ENCODE peak calls at places on chromosomes 13 and 19, in seven cellular contexts. One of them, this sample, is unnamed.

GRCh38 chr19:41862445-41862986 is 2.5 kb downstream of the RPS19 start:
- DNase-seq in IMR-90: no peak
- DNase-seq in H1: no peak
- DNase-seq in H9: no peak
- DNase-seq in neuronal stem cell: no peak
- DNase-seq in mesenchymal stem cell: no peak
- DNase-seq in trophoblast cell: no peak
- DNase-seq in this sample: no peak

GRCh38 chr13:29922896-29923295 is 72.5 kb upstream of the UBL3 start:
- DNase-seq in mesenchymal stem cell: peak; percentile 41
- DNase-seq in H9: no peak
- DNase-seq in neuronal stem cell: no peak
- DNase-seq in IMR-90: peak; percentile 71
- DNase-seq in trophoblast cell: no peak
- DNase-seq in H1: no peak
- DNase-seq in this sample: no peak

GRCh38 chr19:11581740-11582139 is 4.3 kb upstream of the ACP5 start:
- DNase-seq in neuronal stem cell: no peak
- DNase-seq in H9: no peak
- DNase-seq in IMR-90: peak; percentile 52
- DNase-seq in H1: no peak
- DNase-seq in mesenchymal stem cell: peak; percentile 58
- DNase-seq in trophoblast cell: no peak
- DNase-seq in this sample: no peak

GRCh38 chr19:31963741-31964140 is 381.7 kb upstream of the ZNF507 start:
- DNase-seq in H1: no peak
- DNase-seq in H9: no peak
- DNase-seq in IMR-90: no peak
- DNase-seq in neuronal stem cell: no peak
- DNase-seq in mesenchymal stem cell: no peak
- DNase-seq in trophoblast cell: no peak
- DNase-seq in this sample: no peak

GRCh38 chr13:109790951-109791605 is 4.7 kb upstream of the IRS2 start:
- DNase-seq in neuronal stem cell: no peak
- DNase-seq in H1: no peak
- DNase-seq in H9: peak; percentile 40
- DNase-seq in mesenchymal stem cell: peak; percentile 57
- DNase-seq in IMR-90: peak; percentile 41
- DNase-seq in trophoblast cell: peak; percentile 35
- DNase-seq in this sample: peak; percentile 77

GRCh38 chr13:90622547-90622946 is 724.9 kb upstream of the MIR17HG start:
- DNase-seq in H1: no peak
- DNase-seq in trophoblast cell: no peak
- DNase-seq in H9: no peak
- DNase-seq in mesenchymal stem cell: no peak
- DNase-seq in neuronal stem cell: no peak
- DNase-seq in IMR-90: no peak
- DNase-seq in this sample: no peak

GRCh38 chr19:46791944-46792343 is 3.5 kb upstream of the SLC1A5 start:
- DNase-seq in IMR-90: no peak
- DNase-seq in trophoblast cell: peak; percentile 100
- DNase-seq in H9: no peak
- DNase-seq in H1: no peak
- DNase-seq in mesenchymal stem cell: peak; percentile 90
- DNase-seq in neuronal stem cell: no peak
- DNase-seq in this sample: peak; percentile 51

GRCh38 chr13:29676941-29677452 is 81.5 kb upstream of the SLC7A1 start:
- DNase-seq in neuronal stem cell: no peak
- DNase-seq in IMR-90: peak; percentile 2
- DNase-seq in H9: no peak
- DNase-seq in mesenchymal stem cell: no peak
- DNase-seq in trophoblast cell: no peak
- DNase-seq in H1: no peak
- DNase-seq in this sample: no peak

GRCh38 chr19:37583340-37583739 is 11.3 kb downstream of the ZNF571 start:
- DNase-seq in IMR-90: no peak
- DNase-seq in mesenchymal stem cell: no peak
- DNase-seq in H9: no peak
- DNase-seq in trophoblast cell: no peak
- DNase-seq in neuronal stem cell: no peak
- DNase-seq in H1: no peak
- DNase-seq in this sample: peak; percentile 22

GRCh38 chr19:29535432-29535831 is 9.6 kb downstream of the VSTM2B start:
- DNase-seq in neuronal stem cell: no peak
- DNase-seq in H1: peak; percentile 40
- DNase-seq in IMR-90: no peak
- DNase-seq in trophoblast cell: no peak
- DNase-seq in H9: peak; percentile 23
- DNase-seq in mesenchymal stem cell: no peak
- DNase-seq in this sample: no peak

GRCh38 chr19:7386308-7386707 is 37.6 kb downstream of the ARHGEF18 start:
- DNase-seq in H9: peak; percentile 40
- DNase-seq in IMR-90: no peak
- DNase-seq in trophoblast cell: peak; percentile 93
- DNase-seq in neuronal stem cell: no peak
- DNase-seq in mesenchymal stem cell: no peak
- DNase-seq in H1: no peak
- DNase-seq in this sample: peak; percentile 59

GRCh38 chr19:51478381-51479285 is at the start of gene CEACAM18:
- DNase-seq in neuronal stem cell: no peak
- DNase-seq in H9: no peak
- DNase-seq in mesenchymal stem cell: no peak
- DNase-seq in trophoblast cell: no peak
- DNase-seq in H1: no peak
- DNase-seq in IMR-90: no peak
- DNase-seq in this sample: no peak

GRCh38 chr19:42280761-42281174 is 11.7 kb downstream of the CIC start:
- DNase-seq in trophoblast cell: no peak
- DNase-seq in neuronal stem cell: no peak
- DNase-seq in H1: no peak
- DNase-seq in IMR-90: peak; percentile 17
- DNase-seq in mesenchymal stem cell: peak; percentile 81
- DNase-seq in H9: no peak
- DNase-seq in this sample: peak; percentile 45

GRCh38 chr19:3708207-3708931 is at the start of gene TJP3:
- DNase-seq in trophoblast cell: no peak
- DNase-seq in mesenchymal stem cell: no peak
- DNase-seq in neuronal stem cell: no peak
- DNase-seq in IMR-90: peak; percentile 39
- DNase-seq in H1: peak; percentile 61
- DNase-seq in H9: no peak
- DNase-seq in this sample: no peak

GRCh38 chr13:85819513-85819912 is 20.3 kb upstream of the SLITRK6 start:
- DNase-seq in neuronal stem cell: no peak
- DNase-seq in IMR-90: no peak
- DNase-seq in trophoblast cell: no peak
- DNase-seq in mesenchymal stem cell: no peak
- DNase-seq in H9: no peak
- DNase-seq in H1: no peak
- DNase-seq in this sample: no peak

GRCh38 chr13:44664308-44664707 is 88.2 kb upstream of the TSC22D1 start:
- DNase-seq in IMR-90: no peak
- DNase-seq in H1: no peak
- DNase-seq in mesenchymal stem cell: no peak
- DNase-seq in H9: no peak
- DNase-seq in neuronal stem cell: no peak
- DNase-seq in trophoblast cell: no peak
- DNase-seq in this sample: no peak

DNA sequence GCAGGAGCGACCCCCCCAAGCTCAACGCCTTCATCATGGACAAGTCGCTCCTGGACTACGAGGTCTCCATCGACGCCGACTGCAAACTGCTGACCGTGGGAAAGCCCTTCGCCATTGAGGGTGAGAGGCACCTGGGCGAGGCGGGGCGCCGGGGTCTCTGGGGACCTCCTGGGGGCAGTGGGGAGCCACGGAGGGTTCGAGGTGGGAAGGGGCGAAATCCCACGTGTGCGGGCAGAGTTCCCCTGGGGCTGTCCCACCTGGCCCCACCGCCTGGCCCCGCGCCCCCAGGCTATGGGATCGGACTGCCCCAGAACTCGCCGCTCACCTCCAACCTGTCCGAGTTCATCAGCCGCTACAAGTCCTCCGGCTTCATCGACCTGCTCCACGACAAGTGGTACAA is 7.6 kb downstream of the GRIN3B start:
- DNase-seq in H1: no peak
- DNase-seq in neuronal stem cell: no peak
- DNase-seq in IMR-90: no peak
- DNase-seq in H9: no peak
- DNase-seq in mesenchymal stem cell: no peak
- DNase-seq in trophoblast cell: no peak
- DNase-seq in this sample: no peak
- H2BK5ac ChIP-seq in H1: no peak overlapping the region
- H2BK5ac ChIP-seq in neuronal stem cell: no peak overlapping the region
- H2BK5ac ChIP-seq in IMR-90: no peak overlapping the region
- H2BK5ac ChIP-seq in H9: no peak overlapping the region
- H2BK5ac ChIP-seq in mesenchymal stem cell: no peak overlapping the region
- H2BK5ac ChIP-seq in trophoblast cell: no peak overlapping the region
- H2BK5ac ChIP-seq in this sample: no peak overlapping the region

DNA sequence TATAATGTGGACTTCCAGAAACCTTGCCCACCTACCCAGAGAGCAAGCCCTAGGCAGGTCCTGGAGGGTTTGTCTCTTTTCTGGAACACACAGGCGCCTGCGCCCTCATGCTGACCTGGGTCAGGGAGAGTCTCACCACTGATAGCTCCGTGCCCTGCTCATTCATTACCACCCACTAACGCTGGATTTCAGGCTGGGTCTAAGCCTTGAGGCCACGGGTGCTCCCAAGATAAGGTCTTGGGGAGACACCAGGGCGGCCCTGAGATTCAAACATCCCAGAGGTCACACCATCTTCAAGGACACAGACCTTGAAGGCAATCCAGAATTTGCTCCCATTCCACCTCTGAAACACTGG is 5.1 kb downstream of the S1PR2 start:
- DNase-seq in trophoblast cell: no peak
- DNase-seq in H1: no peak
- DNase-seq in mesenchymal stem cell: no peak
- DNase-seq in H9: no peak
- DNase-seq in IMR-90: no peak
- DNase-seq in neuronal stem cell: no peak
- DNase-seq in this sample: no peak
- H3K27ac ChIP-seq in trophoblast cell: no peak overlapping the region
- H3K27ac ChIP-seq in H1: peak overlapping the region; percentile 50
- H3K27ac ChIP-seq in mesenchymal stem cell: no peak overlapping the region
- H3K27ac ChIP-seq in H9: no peak overlapping the region
- H3K27ac ChIP-seq in IMR-90: peak overlapping the region; percentile 95
- H3K27ac ChIP-seq in neuronal stem cell: no peak overlapping the region
- H3K27ac ChIP-seq in this sample: no peak overlapping the region

GRCh38 chr19:17320435-17320834 is 11.1 kb downstream of the DDA1 start:
- DNase-seq in neuronal stem cell: no peak
- DNase-seq in mesenchymal stem cell: no peak
- DNase-seq in H9: no peak
- DNase-seq in IMR-90: no peak
- DNase-seq in H1: no peak
- DNase-seq in trophoblast cell: no peak
- DNase-seq in this sample: no peak
- H2BK5ac ChIP-seq in neuronal stem cell: peak overlapping the region; percentile 24
- H2BK5ac ChIP-seq in mesenchymal stem cell: no peak overlapping the region
- H2BK5ac ChIP-seq in H9: no peak overlapping the region
- H2BK5ac ChIP-seq in IMR-90: no peak overlapping the region
- H2BK5ac ChIP-seq in H1: no peak overlapping the region
- H2BK5ac ChIP-seq in trophoblast cell: no peak overlapping the region
- H2BK5ac ChIP-seq in this sample: no peak overlapping the region

DNA sequence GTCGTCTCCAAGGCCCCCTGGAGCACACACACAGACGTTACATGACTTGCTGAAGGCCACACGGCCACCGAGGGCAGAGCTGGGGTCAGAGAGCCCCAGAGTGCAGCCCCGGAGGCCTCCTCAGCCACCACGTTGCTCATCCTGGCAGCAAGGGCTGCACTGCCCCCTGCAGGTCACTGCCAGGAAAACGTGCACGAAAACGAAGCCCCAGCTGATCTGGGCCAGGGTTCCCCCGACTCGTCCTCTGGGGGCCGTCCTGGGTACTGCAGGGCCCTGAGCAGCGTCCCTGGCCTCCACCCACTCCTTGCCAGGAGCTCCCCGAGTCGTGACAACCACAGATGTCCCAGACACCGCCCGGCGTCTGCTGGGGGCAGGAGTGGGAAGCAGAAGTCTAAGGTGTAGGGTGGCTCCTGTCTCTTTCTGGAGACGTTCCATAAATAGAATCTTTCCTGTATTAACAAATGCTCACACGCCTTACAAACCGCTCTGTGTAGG is 3.4 kb downstream of the TPGS1 start:
- DNase-seq in neuronal stem cell: peak; percentile 88
- DNase-seq in H1: peak; percentile 98
- DNase-seq in mesenchymal stem cell: peak; percentile 93
- DNase-seq in IMR-90: peak; percentile 81
- DNase-seq in H9: peak; percentile 95
- DNase-seq in trophoblast cell: peak; percentile 89
- DNase-seq in this sample: peak; percentile 97
- H3K27ac ChIP-seq in neuronal stem cell: peak overlapping the region; percentile 67
- H3K27ac ChIP-seq in H1: no peak overlapping the region
- H3K27ac ChIP-seq in mesenchymal stem cell: peak overlapping the region; percentile 75
- H3K27ac ChIP-seq in IMR-90: peak overlapping the region; percentile 20
- H3K27ac ChIP-seq in H9: no peak overlapping the region
- H3K27ac ChIP-seq in trophoblast cell: peak overlapping the region; percentile 67
- H3K27ac ChIP-seq in this sample: peak overlapping the region; percentile 65

DNA sequence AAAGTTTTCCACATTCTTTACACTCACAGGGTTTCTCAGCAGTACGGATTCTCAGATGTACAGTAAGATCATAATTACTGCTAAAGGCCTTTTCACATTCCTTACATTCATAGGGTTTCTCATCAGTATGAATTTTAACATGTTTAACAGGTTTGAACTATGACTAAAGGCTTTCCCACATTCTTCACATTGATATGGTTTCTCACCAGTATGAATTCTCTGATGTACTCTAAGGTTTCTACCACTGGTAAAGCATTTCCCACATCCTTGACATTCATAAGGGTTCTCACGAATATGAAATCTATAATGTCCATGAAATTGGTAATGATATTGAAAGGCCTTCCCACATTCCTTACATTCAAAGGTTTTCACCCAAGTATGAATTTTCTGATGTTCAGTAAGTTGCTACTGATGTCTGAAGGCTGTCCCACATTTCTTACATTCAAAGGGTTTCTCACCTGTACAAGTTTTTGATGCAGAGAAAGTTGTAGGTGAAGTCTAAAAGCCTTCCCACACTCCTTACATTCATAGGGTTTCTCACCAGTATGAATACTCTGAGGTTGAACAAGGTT is 22.0 kb downstream of the ZNF780B start:
- DNase-seq in trophoblast cell: peak; percentile 70
- DNase-seq in mesenchymal stem cell: no peak
- DNase-seq in neuronal stem cell: no peak
- DNase-seq in H1: no peak
- DNase-seq in H9: no peak
- DNase-seq in IMR-90: no peak
- DNase-seq in this sample: no peak
- H2BK5ac ChIP-seq in trophoblast cell: no peak overlapping the region
- H2BK5ac ChIP-seq in mesenchymal stem cell: no peak overlapping the region
- H2BK5ac ChIP-seq in neuronal stem cell: no peak overlapping the region
- H2BK5ac ChIP-seq in H1: no peak overlapping the region
- H2BK5ac ChIP-seq in H9: no peak overlapping the region
- H2BK5ac ChIP-seq in IMR-90: no peak overlapping the region
- H2BK5ac ChIP-seq in this sample: no peak overlapping the region

GRCh38 chr13:39781381-39781780 is 125.9 kb downstream of the COG6 start:
- DNase-seq in trophoblast cell: no peak
- DNase-seq in IMR-90: no peak
- DNase-seq in H9: no peak
- DNase-seq in neuronal stem cell: no peak
- DNase-seq in H1: no peak
- DNase-seq in mesenchymal stem cell: no peak
- DNase-seq in this sample: no peak
- H3K27ac ChIP-seq in trophoblast cell: no peak overlapping the region
- H3K27ac ChIP-seq in IMR-90: no peak overlapping the region
- H3K27ac ChIP-seq in H9: no peak overlapping the region
- H3K27ac ChIP-seq in neuronal stem cell: no peak overlapping the region
- H3K27ac ChIP-seq in H1: no peak overlapping the region
- H3K27ac ChIP-seq in mesenchymal stem cell: no peak overlapping the region
- H3K27ac ChIP-seq in this sample: no peak overlapping the region

GRCh38 chr13:93876236-93876635 is 603.2 kb downstream of the DCT start:
- DNase-seq in IMR-90: no peak
- DNase-seq in H1: no peak
- DNase-seq in trophoblast cell: no peak
- DNase-seq in mesenchymal stem cell: no peak
- DNase-seq in neuronal stem cell: no peak
- DNase-seq in H9: no peak
- DNase-seq in this sample: no peak
- H2BK5ac ChIP-seq in IMR-90: no peak overlapping the region
- H2BK5ac ChIP-seq in H1: no peak overlapping the region
- H2BK5ac ChIP-seq in trophoblast cell: no peak overlapping the region
- H2BK5ac ChIP-seq in mesenchymal stem cell: no peak overlapping the region
- H2BK5ac ChIP-seq in neuronal stem cell: no peak overlapping the region
- H2BK5ac ChIP-seq in H9: no peak overlapping the region
- H2BK5ac ChIP-seq in this sample: no peak overlapping the region

This sample was measured in mesendoderm.